ENCODE peak calls at places on chromosome 2, in four cellular contexts. D, Y, Q and N are unnamed samples.

GRCh38 chr2:196176142-196176738 is 4.9 kb upstream of the STK17B start:
- DNase-seq in D (no peak), Y (peak; percentile 88), Q (peak; percentile 77), N (peak; percentile 69)

GRCh38 chr2:65429799-65430514 is 2.4 kb downstream of the SPRED2 start:
- DNase-seq in D (no peak), Y (no peak), Q (peak; percentile 57), N (no peak)

GRCh38 chr2:171754254-171754939 is 67.1 kb downstream of the DYNC1I2 start:
- DNase-seq in D (no peak), Y (no peak), Q (no peak), N (no peak)

GRCh38 chr2:239523944-239524310 is 123.1 kb upstream of the HDAC4 start:
- DNase-seq in D (no peak), Y (no peak), Q (no peak), N (no peak)

GRCh38 chr2:66412874-66413273 is 22.1 kb upstream of the MEIS1 start:
- DNase-seq in D (no peak), Y (no peak), Q (no peak), N (no peak)

GRCh38 chr2:217387776-217388381 is 528.0 kb upstream of the TNP1 start:
- DNase-seq in D (no peak), Y (no peak), Q (no peak), N (no peak)

GRCh38 chr2:162022290-162022945 is 51.6 kb downstream of the DPP4 start:
- DNase-seq in D (no peak), Y (no peak), Q (no peak), N (no peak)

GRCh38 chr2:85953476-85953875 is 64.7 kb upstream of the ST3GAL5 start:
- DNase-seq in D (no peak), Y (no peak), Q (no peak), N (no peak)

GRCh38 chr2:239120664-239121063 is 272.8 kb downstream of the TWIST2 start:
- DNase-seq in D (no peak), Y (no peak), Q (no peak), N (no peak)

GRCh38 chr2:108933691-108934117 is 55.3 kb downstream of the EDAR start:
- DNase-seq in D (peak; percentile 53), Y (no peak), Q (peak; percentile 66), N (no peak)

GRCh38 chr2:35580951-35581350 is 774.6 kb upstream of the CRIM1 start:
- DNase-seq in D (no peak), Y (no peak), Q (no peak), N (no peak)

GRCh38 chr2:112204411-112204810 is 50.4 kb downstream of the ZC3H8 start:
- DNase-seq in D (no peak), Y (no peak), Q (no peak), N (no peak)

GRCh38 chr2:104215269-104216161 is 638.4 kb upstream of the POU3F3 start:
- DNase-seq in D (no peak), Y (no peak), Q (no peak), N (no peak)

GRCh38 chr2:234544659-234545611 is 48.1 kb upstream of the ARL4C start:
- DNase-seq in D (peak; percentile 88), Y (peak; percentile 61), Q (peak; percentile 77), N (peak; percentile 75)

GRCh38 chr2:89850481-89850880 is 1159.0 kb downstream of the RPIA start:
- DNase-seq in D (no peak), Y (no peak), Q (no peak), N (no peak)

GRCh38 chr2:67954125-67954748 is 108.6 kb downstream of the C1D start:
- DNase-seq in D (no peak), Y (no peak), Q (peak; percentile 23), N (no peak)

GRCh38 chr2:232229296-232229916 is 149.1 kb upstream of the ALPP start:
- DNase-seq in D (no peak), Y (no peak), Q (no peak), N (no peak)

GRCh38 chr2:164599954-164600589 is 21.2 kb downstream of the GRB14 start:
- DNase-seq in D (no peak), Y (no peak), Q (peak; percentile 20), N (no peak)

GRCh38 chr2:43898134-43898957 is 59.6 kb downstream of the ABCG8 start:
- DNase-seq in D (no peak), Y (no peak), Q (peak; percentile 43), N (no peak)
- TF ChIP-seq CTCF in D (no peak), Y (no peak), Q (peak; percentile 26), N (no peak)

GRCh38 chr2:230850358-230850658 is 14.4 kb upstream of the ITM2C start:
- DNase-seq in D (no peak), Y (no peak), Q (no peak), N (no peak)

GRCh38 chr2:230852113-230852512 is 12.6 kb upstream of the ITM2C start:
- DNase-seq in D (no peak), Y (no peak), Q (no peak), N (no peak)

GRCh38 chr2:230849633-230850357 is 14.9 kb upstream of the ITM2C start:
- DNase-seq in D (no peak), Y (no peak), Q (peak; percentile 61), N (peak; percentile 74)

GRCh38 chr2:230846360-230846759 is 18.4 kb upstream of the ITM2C start:
- DNase-seq in D (no peak), Y (no peak), Q (no peak), N (no peak)

GRCh38 chr2:230847883-230848388 is 16.8 kb upstream of the ITM2C start:
- DNase-seq in D (peak; percentile 95), Y (peak; percentile 92), Q (peak; percentile 95), N (peak; percentile 83)
- TF ChIP-seq CTCF in D (peak; percentile 96), Y (peak; percentile 94), Q (peak; percentile 89), N (peak; percentile 90)

DNA sequence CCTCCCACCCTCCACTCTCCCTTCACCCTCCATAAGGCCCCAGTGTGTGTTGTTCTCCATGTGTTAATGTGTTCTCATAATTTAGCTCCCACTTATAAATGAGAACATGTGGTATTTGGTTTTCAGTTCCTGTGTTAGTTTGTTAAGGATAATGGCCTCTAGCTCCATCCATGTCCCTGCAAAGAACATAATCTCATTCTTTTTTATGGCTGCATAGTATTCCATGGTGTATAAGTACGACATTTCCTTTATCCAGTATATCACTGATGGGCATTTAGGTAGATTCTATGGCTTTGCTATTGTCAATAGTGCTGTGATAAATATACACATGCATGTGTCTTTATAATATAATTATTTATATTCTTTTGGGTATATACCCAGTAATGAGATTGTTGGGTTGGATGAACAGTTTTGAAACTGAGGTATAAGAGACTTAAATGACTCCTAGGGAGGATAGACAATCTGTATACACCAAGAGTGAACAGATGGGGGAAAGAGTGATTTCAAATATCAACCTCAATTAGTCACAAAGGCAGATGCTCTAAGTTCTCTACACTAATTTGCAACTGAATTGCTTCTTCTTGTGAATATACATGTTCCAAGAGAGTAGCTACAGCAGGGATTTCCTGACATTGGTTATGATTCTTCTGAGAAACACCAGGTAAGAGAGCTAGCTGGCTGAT is 23.7 kb downstream of the CWC22 start:
- DNase-seq in D (no peak), Y (no peak), Q (no peak), N (no peak)
- TF ChIP-seq CTCF in D (no peak), Y (no peak), Q (no peak), N (no peak)

GRCh38 chr2:236546561-236546961 is 23.1 kb upstream of the ACKR3 start:
- DNase-seq in D (no peak), Y (no peak), Q (no peak), N (no peak)

GRCh38 chr2:236547725-236548124 is 21.9 kb upstream of the ACKR3 start:
- DNase-seq in D (no peak), Y (no peak), Q (no peak), N (no peak)

GRCh38 chr2:236544362-236544761 is 25.3 kb upstream of the ACKR3 start:
- DNase-seq in D (no peak), Y (no peak), Q (no peak), N (no peak)

GRCh38 chr2:236545248-236545658 is 24.4 kb upstream of the ACKR3 start:
- DNase-seq in D (no peak), Y (no peak), Q (no peak), N (no peak)

DNA sequence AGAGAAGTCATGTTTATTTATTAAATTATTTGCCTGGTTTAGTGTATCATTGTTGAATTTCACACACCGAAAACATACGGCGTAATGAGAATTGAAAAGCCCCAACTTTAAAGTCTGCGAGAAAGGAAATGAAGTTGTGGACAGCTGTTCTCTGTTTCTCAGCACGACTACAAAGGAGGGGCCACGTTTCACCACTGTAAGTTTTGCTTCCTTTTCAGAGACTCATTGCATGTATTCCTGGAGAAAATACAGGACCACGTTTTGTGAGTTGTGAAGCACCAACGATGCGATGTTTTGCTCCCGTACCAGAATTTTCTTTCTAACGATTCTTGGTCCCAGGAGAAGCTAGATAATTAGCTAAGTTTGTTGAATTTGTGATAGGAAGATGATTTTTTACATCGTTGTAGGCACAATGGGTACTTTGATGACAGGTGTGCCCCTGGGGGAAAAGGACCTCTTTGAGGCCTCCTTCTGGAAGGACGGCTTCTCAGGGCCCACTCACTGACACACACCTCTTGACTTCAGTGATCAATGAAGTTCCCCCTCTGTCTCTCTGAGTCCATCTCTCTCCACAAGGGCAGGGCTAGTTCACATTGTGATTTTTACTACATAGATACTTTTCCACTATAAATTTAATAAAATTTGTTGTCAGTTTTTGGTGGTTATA is 23.7 kb upstream of the ACKR3 start:
- DNase-seq in D (no peak), Y (no peak), Q (no peak), N (no peak)
- TF ChIP-seq CTCF in D (no peak), Y (no peak), Q (no peak), N (no peak)

DNA sequence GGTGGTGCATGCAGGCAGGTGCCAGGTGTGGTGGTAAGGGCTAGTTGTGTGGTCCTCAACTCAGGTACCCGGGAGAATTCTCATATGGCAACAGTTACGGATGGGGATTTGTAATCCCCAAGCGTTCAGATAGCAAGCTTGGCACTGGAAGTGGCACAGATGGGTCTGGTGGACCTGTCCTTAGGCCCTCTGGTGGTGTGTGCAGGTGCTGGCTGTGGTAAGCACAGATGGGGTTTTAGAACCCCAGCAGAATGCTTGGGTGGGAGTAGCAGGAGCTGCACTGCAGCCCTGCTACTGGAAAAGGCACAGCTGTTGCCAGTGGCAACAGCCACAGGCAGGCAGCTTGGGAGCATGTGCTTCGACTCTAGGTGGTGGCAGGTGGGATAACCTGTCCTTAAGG is 948.2 kb upstream of the FAM98A start:
- DNase-seq in D (no peak), Y (no peak), Q (no peak), N (no peak)
- TF ChIP-seq CTCF in D (no peak), Y (no peak), Q (no peak), N (no peak)

GRCh38 chr2:152525277-152525838 is 190.4 kb downstream of the FMNL2 start:
- DNase-seq in D (no peak), Y (peak; percentile 38), Q (peak; percentile 44), N (no peak)
- TF ChIP-seq CTCF in D (no peak), Y (no peak), Q (no peak), N (no peak)